ENCODE peak calls at places on chromosomes 12 and 14, in nine cellular contexts. One of them, this sample, is unnamed.

GRCh38 chr12:104296718-104297117 is 6.8 kb upstream of the EID3 start:
- DNase-seq in naive B cell: no peak
- DNase-seq in M059J: no peak
- DNase-seq in esophagus muscularis mucosa: no peak
- DNase-seq in left ventricle myocardium inferior: no peak
- DNase-seq in GM13976: no peak
- DNase-seq in GM23338: no peak
- DNase-seq in EL: no peak
- DNase-seq in activated CD8-positive, alpha-beta T cell treated with anti-CD3 and anti-CD28 coated beads, Interleukin-2, amount 10 ng/mL, durations not matched to agents 7 days and 5 days: no peak
- DNase-seq in this sample: no peak

GRCh38 chr14:74975059-74975810 is 19.8 kb upstream of the PGF start:
- DNase-seq in naive B cell: no peak
- DNase-seq in left ventricle myocardium inferior: peak
- DNase-seq in esophagus muscularis mucosa: peak
- DNase-seq in GM23338: no peak
- DNase-seq in GM13976: no peak
- DNase-seq in M059J: no peak
- DNase-seq in EL: peak
- DNase-seq in activated CD8-positive, alpha-beta T cell treated with anti-CD3 and anti-CD28 coated beads, Interleukin-2, amount 10 ng/mL, durations not matched to agents 7 days and 5 days: no peak
- DNase-seq in this sample: no peak

GRCh38 chr14:64734990-64735389 is 30.8 kb downstream of the PLEKHG3 start:
- DNase-seq in EL: no peak
- DNase-seq in left ventricle myocardium inferior: peak
- DNase-seq in GM23338: no peak
- DNase-seq in naive B cell: no peak
- DNase-seq in M059J: no peak
- DNase-seq in esophagus muscularis mucosa: no peak
- DNase-seq in activated CD8-positive, alpha-beta T cell treated with anti-CD3 and anti-CD28 coated beads, Interleukin-2, amount 10 ng/mL, durations not matched to agents 7 days and 5 days: no peak
- DNase-seq in GM13976: no peak
- DNase-seq in this sample: no peak

GRCh38 chr14:74804219-74804825 is 41.2 kb downstream of the YLPM1 start:
- DNase-seq in GM13976: peak
- DNase-seq in M059J: peak
- DNase-seq in GM23338: peak
- DNase-seq in esophagus muscularis mucosa: no peak
- DNase-seq in naive B cell: peak
- DNase-seq in left ventricle myocardium inferior: no peak
- DNase-seq in activated CD8-positive, alpha-beta T cell treated with anti-CD3 and anti-CD28 coated beads, Interleukin-2, amount 10 ng/mL, durations not matched to agents 7 days and 5 days: peak
- DNase-seq in EL: peak
- DNase-seq in this sample: peak

GRCh38 chr12:113131556-113131955 is 4.0 kb downstream of the RASAL1 start:
- DNase-seq in GM23338: no peak
- DNase-seq in naive B cell: no peak
- DNase-seq in M059J: no peak
- DNase-seq in esophagus muscularis mucosa: no peak
- DNase-seq in GM13976: no peak
- DNase-seq in left ventricle myocardium inferior: no peak
- DNase-seq in EL: no peak
- DNase-seq in activated CD8-positive, alpha-beta T cell treated with anti-CD3 and anti-CD28 coated beads, Interleukin-2, amount 10 ng/mL, durations not matched to agents 7 days and 5 days: no peak
- DNase-seq in this sample: no peak

GRCh38 chr14:64195194-64195593 is 99.0 kb downstream of the ESR2 start:
- DNase-seq in M059J: no peak
- DNase-seq in activated CD8-positive, alpha-beta T cell treated with anti-CD3 and anti-CD28 coated beads, Interleukin-2, amount 10 ng/mL, durations not matched to agents 7 days and 5 days: no peak
- DNase-seq in GM23338: no peak
- DNase-seq in EL: no peak
- DNase-seq in naive B cell: peak
- DNase-seq in GM13976: peak
- DNase-seq in left ventricle myocardium inferior: no peak
- DNase-seq in esophagus muscularis mucosa: no peak
- DNase-seq in this sample: no peak

GRCh38 chr12:121990692-121991603 is 30.7 kb upstream of the BCL7A start:
- DNase-seq in esophagus muscularis mucosa: no peak
- DNase-seq in M059J: no peak
- DNase-seq in left ventricle myocardium inferior: no peak
- DNase-seq in GM13976: peak
- DNase-seq in activated CD8-positive, alpha-beta T cell treated with anti-CD3 and anti-CD28 coated beads, Interleukin-2, amount 10 ng/mL, durations not matched to agents 7 days and 5 days: no peak
- DNase-seq in naive B cell: no peak
- DNase-seq in GM23338: no peak
- DNase-seq in EL: no peak
- DNase-seq in this sample: no peak

GRCh38 chr14:20343855-20344205 is 395 bp downstream of the PARP2 start:
- DNase-seq in GM13976: no peak
- DNase-seq in M059J: peak
- DNase-seq in EL: no peak
- DNase-seq in esophagus muscularis mucosa: no peak
- DNase-seq in naive B cell: no peak
- DNase-seq in activated CD8-positive, alpha-beta T cell treated with anti-CD3 and anti-CD28 coated beads, Interleukin-2, amount 10 ng/mL, durations not matched to agents 7 days and 5 days: no peak
- DNase-seq in left ventricle myocardium inferior: no peak
- DNase-seq in GM23338: no peak
- DNase-seq in this sample: no peak

GRCh38 chr14:91058017-91058675 is 2.3 kb downstream of the RPS6KA5 start:
- DNase-seq in GM13976: no peak
- DNase-seq in activated CD8-positive, alpha-beta T cell treated with anti-CD3 and anti-CD28 coated beads, Interleukin-2, amount 10 ng/mL, durations not matched to agents 7 days and 5 days: no peak
- DNase-seq in GM23338: no peak
- DNase-seq in esophagus muscularis mucosa: no peak
- DNase-seq in naive B cell: no peak
- DNase-seq in EL: peak
- DNase-seq in M059J: peak
- DNase-seq in left ventricle myocardium inferior: no peak
- DNase-seq in this sample: no peak

GRCh38 chr14:68544150-68544892 is 248.5 kb downstream of the ZFP36L1 start:
- DNase-seq in M059J: peak
- DNase-seq in GM13976: no peak
- DNase-seq in naive B cell: no peak
- DNase-seq in activated CD8-positive, alpha-beta T cell treated with anti-CD3 and anti-CD28 coated beads, Interleukin-2, amount 10 ng/mL, durations not matched to agents 7 days and 5 days: no peak
- DNase-seq in GM23338: no peak
- DNase-seq in esophagus muscularis mucosa: peak
- DNase-seq in left ventricle myocardium inferior: peak
- DNase-seq in EL: peak
- DNase-seq in this sample: no peak

GRCh38 chr14:49768301-49769121 is 558 bp downstream of the KLHDC2 start:
- DNase-seq in naive B cell: peak
- DNase-seq in M059J: peak
- DNase-seq in left ventricle myocardium inferior: peak
- DNase-seq in activated CD8-positive, alpha-beta T cell treated with anti-CD3 and anti-CD28 coated beads, Interleukin-2, amount 10 ng/mL, durations not matched to agents 7 days and 5 days: peak
- DNase-seq in GM13976: peak
- DNase-seq in EL: peak
- DNase-seq in GM23338: peak
- DNase-seq in esophagus muscularis mucosa: no peak
- DNase-seq in this sample: peak

GRCh38 chr12:57603758-57604453 is 718 bp upstream of the DTX3 start:
- DNase-seq in activated CD8-positive, alpha-beta T cell treated with anti-CD3 and anti-CD28 coated beads, Interleukin-2, amount 10 ng/mL, durations not matched to agents 7 days and 5 days: no peak
- DNase-seq in GM23338: peak
- DNase-seq in GM13976: no peak
- DNase-seq in left ventricle myocardium inferior: peak
- DNase-seq in esophagus muscularis mucosa: no peak
- DNase-seq in naive B cell: no peak
- DNase-seq in M059J: peak
- DNase-seq in EL: peak
- DNase-seq in this sample: peak

GRCh38 chr12:45708901-45709300 is 20.6 kb upstream of the ARID2 start:
- DNase-seq in naive B cell: no peak
- DNase-seq in esophagus muscularis mucosa: no peak
- DNase-seq in M059J: no peak
- DNase-seq in left ventricle myocardium inferior: no peak
- DNase-seq in EL: no peak
- DNase-seq in activated CD8-positive, alpha-beta T cell treated with anti-CD3 and anti-CD28 coated beads, Interleukin-2, amount 10 ng/mL, durations not matched to agents 7 days and 5 days: no peak
- DNase-seq in GM13976: no peak
- DNase-seq in GM23338: no peak
- DNase-seq in this sample: no peak

GRCh38 chr14:21039059-21039422 is 3.1 kb upstream of the RNASE7 start:
- DNase-seq in M059J: no peak
- DNase-seq in activated CD8-positive, alpha-beta T cell treated with anti-CD3 and anti-CD28 coated beads, Interleukin-2, amount 10 ng/mL, durations not matched to agents 7 days and 5 days: no peak
- DNase-seq in GM23338: peak
- DNase-seq in naive B cell: no peak
- DNase-seq in esophagus muscularis mucosa: peak
- DNase-seq in GM13976: no peak
- DNase-seq in EL: peak
- DNase-seq in left ventricle myocardium inferior: peak
- DNase-seq in this sample: peak

GRCh38 chr12:88834226-88834625 is 254.0 kb upstream of the KITLG start:
- DNase-seq in esophagus muscularis mucosa: no peak
- DNase-seq in activated CD8-positive, alpha-beta T cell treated with anti-CD3 and anti-CD28 coated beads, Interleukin-2, amount 10 ng/mL, durations not matched to agents 7 days and 5 days: no peak
- DNase-seq in GM13976: no peak
- DNase-seq in GM23338: no peak
- DNase-seq in naive B cell: no peak
- DNase-seq in left ventricle myocardium inferior: no peak
- DNase-seq in EL: peak
- DNase-seq in M059J: no peak
- DNase-seq in this sample: no peak

GRCh38 chr12:69000540-69001243 is 67.7 kb upstream of the CPM start:
- DNase-seq in GM13976: no peak
- DNase-seq in left ventricle myocardium inferior: no peak
- DNase-seq in naive B cell: no peak
- DNase-seq in M059J: peak
- DNase-seq in GM23338: no peak
- DNase-seq in EL: peak
- DNase-seq in esophagus muscularis mucosa: no peak
- DNase-seq in activated CD8-positive, alpha-beta T cell treated with anti-CD3 and anti-CD28 coated beads, Interleukin-2, amount 10 ng/mL, durations not matched to agents 7 days and 5 days: no peak
- DNase-seq in this sample: no peak

GRCh38 chr12:77496714-77497113 is 334.0 kb upstream of the NAV3 start:
- DNase-seq in M059J: no peak
- DNase-seq in GM13976: no peak
- DNase-seq in esophagus muscularis mucosa: no peak
- DNase-seq in activated CD8-positive, alpha-beta T cell treated with anti-CD3 and anti-CD28 coated beads, Interleukin-2, amount 10 ng/mL, durations not matched to agents 7 days and 5 days: no peak
- DNase-seq in left ventricle myocardium inferior: no peak
- DNase-seq in naive B cell: no peak
- DNase-seq in EL: no peak
- DNase-seq in GM23338: no peak
- DNase-seq in this sample: no peak

GRCh38 chr14:104287301-104288009 is 149.1 kb downstream of the KIF26A start:
- DNase-seq in esophagus muscularis mucosa: no peak
- DNase-seq in naive B cell: no peak
- DNase-seq in GM13976: no peak
- DNase-seq in M059J: no peak
- DNase-seq in GM23338: no peak
- DNase-seq in activated CD8-positive, alpha-beta T cell treated with anti-CD3 and anti-CD28 coated beads, Interleukin-2, amount 10 ng/mL, durations not matched to agents 7 days and 5 days: no peak
- DNase-seq in left ventricle myocardium inferior: peak
- DNase-seq in EL: no peak
- DNase-seq in this sample: no peak

GRCh38 chr14:90060312-90060964 is 1.4 kb upstream of the KCNK13 start:
- DNase-seq in EL: peak
- DNase-seq in activated CD8-positive, alpha-beta T cell treated with anti-CD3 and anti-CD28 coated beads, Interleukin-2, amount 10 ng/mL, durations not matched to agents 7 days and 5 days: peak
- DNase-seq in GM13976: peak
- DNase-seq in esophagus muscularis mucosa: no peak
- DNase-seq in GM23338: peak
- DNase-seq in naive B cell: peak
- DNase-seq in left ventricle myocardium inferior: peak
- DNase-seq in M059J: peak
- DNase-seq in this sample: peak

GRCh38 chr12:71640316-71640715 is 23.3 kb downstream of the ZFC3H1 start:
- DNase-seq in GM13976: no peak
- DNase-seq in activated CD8-positive, alpha-beta T cell treated with anti-CD3 and anti-CD28 coated beads, Interleukin-2, amount 10 ng/mL, durations not matched to agents 7 days and 5 days: no peak
- DNase-seq in M059J: peak
- DNase-seq in EL: no peak
- DNase-seq in left ventricle myocardium inferior: no peak
- DNase-seq in esophagus muscularis mucosa: no peak
- DNase-seq in GM23338: no peak
- DNase-seq in naive B cell: no peak
- DNase-seq in this sample: no peak

GRCh38 chr12:41442905-41443304 is 254.8 kb downstream of the PDZRN4 start:
- DNase-seq in left ventricle myocardium inferior: no peak
- DNase-seq in GM23338: no peak
- DNase-seq in activated CD8-positive, alpha-beta T cell treated with anti-CD3 and anti-CD28 coated beads, Interleukin-2, amount 10 ng/mL, durations not matched to agents 7 days and 5 days: no peak
- DNase-seq in GM13976: no peak
- DNase-seq in naive B cell: no peak
- DNase-seq in M059J: no peak
- DNase-seq in esophagus muscularis mucosa: no peak
- DNase-seq in EL: no peak
- DNase-seq in this sample: no peak

GRCh38 chr12:23055004-23055403 is 430.0 kb downstream of the ETNK1 start:
- DNase-seq in M059J: peak
- DNase-seq in esophagus muscularis mucosa: no peak
- DNase-seq in activated CD8-positive, alpha-beta T cell treated with anti-CD3 and anti-CD28 coated beads, Interleukin-2, amount 10 ng/mL, durations not matched to agents 7 days and 5 days: no peak
- DNase-seq in left ventricle myocardium inferior: no peak
- DNase-seq in naive B cell: no peak
- DNase-seq in GM13976: no peak
- DNase-seq in GM23338: peak
- DNase-seq in EL: peak
- DNase-seq in this sample: peak

GRCh38 chr12:81221681-81222080 is 143.8 kb downstream of the ACSS3 start:
- DNase-seq in esophagus muscularis mucosa: no peak
- DNase-seq in M059J: no peak
- DNase-seq in naive B cell: no peak
- DNase-seq in GM13976: no peak
- DNase-seq in GM23338: no peak
- DNase-seq in left ventricle myocardium inferior: no peak
- DNase-seq in EL: no peak
- DNase-seq in activated CD8-positive, alpha-beta T cell treated with anti-CD3 and anti-CD28 coated beads, Interleukin-2, amount 10 ng/mL, durations not matched to agents 7 days and 5 days: no peak
- DNase-seq in this sample: no peak

GRCh38 chr12:102736328-102736727 is 180.7 kb downstream of the PAH start:
- DNase-seq in GM13976: no peak
- DNase-seq in activated CD8-positive, alpha-beta T cell treated with anti-CD3 and anti-CD28 coated beads, Interleukin-2, amount 10 ng/mL, durations not matched to agents 7 days and 5 days: no peak
- DNase-seq in M059J: no peak
- DNase-seq in EL: no peak
- DNase-seq in naive B cell: no peak
- DNase-seq in GM23338: no peak
- DNase-seq in esophagus muscularis mucosa: no peak
- DNase-seq in left ventricle myocardium inferior: no peak
- DNase-seq in this sample: no peak

GRCh38 chr12:59239993-59240392 is 319.7 kb upstream of the LRIG3 start:
- DNase-seq in left ventricle myocardium inferior: no peak
- DNase-seq in GM23338: no peak
- DNase-seq in GM13976: no peak
- DNase-seq in activated CD8-positive, alpha-beta T cell treated with anti-CD3 and anti-CD28 coated beads, Interleukin-2, amount 10 ng/mL, durations not matched to agents 7 days and 5 days: no peak
- DNase-seq in M059J: no peak
- DNase-seq in esophagus muscularis mucosa: no peak
- DNase-seq in EL: no peak
- DNase-seq in naive B cell: no peak
- DNase-seq in this sample: no peak

GRCh38 chr12:71589478-71589881 is 74.2 kb downstream of the ZFC3H1 start:
- DNase-seq in activated CD8-positive, alpha-beta T cell treated with anti-CD3 and anti-CD28 coated beads, Interleukin-2, amount 10 ng/mL, durations not matched to agents 7 days and 5 days: no peak
- DNase-seq in GM23338: no peak
- DNase-seq in GM13976: no peak
- DNase-seq in EL: no peak
- DNase-seq in naive B cell: no peak
- DNase-seq in esophagus muscularis mucosa: no peak
- DNase-seq in M059J: peak
- DNase-seq in left ventricle myocardium inferior: no peak
- DNase-seq in this sample: no peak

GRCh38 chr12:38713294-38713693 is 192.1 kb downstream of the CPNE8 start:
- DNase-seq in M059J: no peak
- DNase-seq in GM13976: no peak
- DNase-seq in EL: no peak
- DNase-seq in activated CD8-positive, alpha-beta T cell treated with anti-CD3 and anti-CD28 coated beads, Interleukin-2, amount 10 ng/mL, durations not matched to agents 7 days and 5 days: no peak
- DNase-seq in esophagus muscularis mucosa: no peak
- DNase-seq in left ventricle myocardium inferior: no peak
- DNase-seq in naive B cell: no peak
- DNase-seq in GM23338: no peak
- DNase-seq in this sample: no peak

GRCh38 chr12:8823565-8824300 is 1.3 kb downstream of the A2ML1 start:
- DNase-seq in esophagus muscularis mucosa: no peak
- DNase-seq in GM23338: peak
- DNase-seq in left ventricle myocardium inferior: no peak
- DNase-seq in naive B cell: peak
- DNase-seq in activated CD8-positive, alpha-beta T cell treated with anti-CD3 and anti-CD28 coated beads, Interleukin-2, amount 10 ng/mL, durations not matched to agents 7 days and 5 days: peak
- DNase-seq in EL: peak
- DNase-seq in GM13976: peak
- DNase-seq in M059J: no peak
- DNase-seq in this sample: peak